ENCODE peak calls at places on chromosomes 16 and 17, in ten cellular contexts. L is K562, R is MM.1S, N is neural progenitor cell, M is endothelial cell of umbilical vein, F is hepatocyte, S is GM12878, T is mammary epithelial cell, I is SK-N-SH, Y is trophoblast cell. B is an unnamed sample.

GRCh38 chr17:69361156-69361555 is 34.2 kb upstream of the ABCA5 start:
- DNase-seq in I (no peak), M (no peak), T (no peak), R (no peak), L (no peak), S (no peak), N (no peak), Y (no peak), F (no peak), B (no peak)

GRCh38 chr17:28937044-28937729 is 14.1 kb downstream of the PHF12 start:
- DNase-seq in L (no peak), Y (no peak), N (no peak), F (no peak), S (no peak), I (no peak), T (peak; percentile 70), R (no peak), M (no peak), B (no peak)

GRCh38 chr17:55072910-55073309 is 104.3 kb downstream of the STXBP4 start:
- DNase-seq in T (no peak), R (no peak), S (no peak), N (no peak), F (no peak), L (no peak), I (no peak), M (peak; percentile 12), Y (no peak), B (no peak)

GRCh38 chr17:27471321-27472269 is 15.3 kb downstream of the KSR1 start:
- DNase-seq in N (no peak), Y (peak; percentile 93), T (peak; percentile 96), I (no peak), R (peak; percentile 50), S (peak; percentile 97), F (no peak), M (no peak), L (no peak), B (no peak)

GRCh38 chr17:41651625-41652460 is 27.5 kb upstream of the KRT17 start:
- DNase-seq in Y (no peak), L (no peak), T (peak; percentile 88), S (no peak), M (no peak), N (no peak), I (peak; percentile 11), F (peak; percentile 74), R (no peak), B (no peak)

GRCh38 chr16:89412811-89413210 is 77.5 kb downstream of the ANKRD11 start:
- DNase-seq in T (no peak), F (no peak), S (no peak), I (peak; percentile 61), N (peak; percentile 78), R (no peak), Y (no peak), L (peak; percentile 68), M (no peak), B (no peak)

GRCh38 chr17:61431594-61432311 is 20.5 kb upstream of the TBX4 start:
- DNase-seq in N (no peak), F (no peak), I (no peak), S (no peak), R (no peak), L (no peak), M (no peak), Y (peak; percentile 85), T (peak; percentile 62), B (no peak)

GRCh38 chr17:62109378-62109902 is 44.4 kb upstream of the MED13 start:
- DNase-seq in F (peak; percentile 83), M (peak; percentile 36), Y (peak; percentile 84), I (peak; percentile 79), N (peak; percentile 74), T (peak; percentile 82), L (peak; percentile 88), R (peak; percentile 92), S (peak; percentile 77), B (peak; percentile 82)

GRCh38 chr17:18889658-18890057 is 31.7 kb downstream of the PRPSAP2 start:
- DNase-seq in R (no peak), M (peak; percentile 26), F (no peak), I (no peak), S (no peak), Y (no peak), N (no peak), L (no peak), T (no peak), B (no peak)

GRCh38 chr16:19192865-19193264 is 24.8 kb downstream of the SYT17 start:
- DNase-seq in M (no peak), I (no peak), F (no peak), L (no peak), Y (no peak), S (no peak), R (no peak), T (no peak), N (no peak), B (no peak)

DNA sequence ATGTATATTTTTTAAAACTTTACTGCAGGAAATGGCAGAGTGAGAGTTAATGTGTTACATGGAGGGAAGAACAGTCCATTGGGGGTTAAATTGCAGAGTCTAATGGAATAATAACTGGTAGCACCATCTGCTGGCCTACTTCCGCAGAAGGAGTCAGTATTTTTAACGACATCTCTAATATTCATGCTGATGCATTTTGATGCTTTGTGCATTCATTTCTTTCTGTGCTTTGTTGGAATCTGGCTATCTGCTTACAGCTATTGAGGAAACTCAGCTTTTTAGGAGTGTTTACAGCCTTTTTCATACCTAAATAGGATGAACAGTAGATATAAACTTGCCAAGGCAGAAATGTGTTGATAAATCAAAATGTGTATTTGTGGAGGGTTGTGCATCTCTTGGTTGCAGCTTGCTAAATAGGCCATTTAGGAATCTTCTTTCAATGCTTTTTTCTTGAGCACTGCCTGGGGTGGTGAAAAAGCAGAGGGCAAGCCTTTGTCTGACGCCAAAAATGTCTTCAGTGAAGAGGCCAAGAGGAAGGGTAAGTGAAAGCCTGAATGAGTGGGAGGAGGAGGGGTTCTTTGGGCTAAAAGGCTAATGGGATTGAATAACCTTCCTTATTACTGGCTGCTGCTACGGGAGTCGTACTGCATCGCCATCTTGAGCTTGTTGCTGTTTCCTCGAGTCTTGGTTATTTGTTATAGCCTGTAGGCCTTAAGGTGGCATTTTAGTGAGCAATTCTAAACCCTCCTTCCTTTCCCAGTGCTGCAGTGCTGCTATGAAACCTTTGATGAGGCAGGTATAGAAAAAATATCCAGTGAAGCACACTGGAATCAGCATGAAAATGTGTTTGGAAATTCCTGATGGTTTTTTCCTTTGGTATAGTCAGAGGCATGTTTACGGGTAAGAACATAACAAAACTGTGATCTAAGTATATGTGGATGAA is 153.3 kb downstream of the CHD9 start:
- DNase-seq in S (peak; percentile 69), L (peak; percentile 63), N (peak; percentile 86), R (no peak), T (peak; percentile 82), F (peak; percentile 76), I (peak; percentile 77), Y (peak; percentile 48), M (peak; percentile 88), B (peak; percentile 83)
- H3K79me2 ChIP-seq in S (peaks cover 55% of the 10 kb centered on the region), L (peaks cover 85% of the 10 kb centered on the region), N (peaks cover 59% of the 10 kb centered on the region), R (no peaks in the 10 kb centered on the region), T (peaks cover 60% of the 10 kb centered on the region), F (peaks cover 71% of the 10 kb centered on the region), I (peaks cover 88% of the 10 kb centered on the region), Y (no peaks in the 10 kb centered on the region), M (peaks cover 50% of the 10 kb centered on the region), B (peaks cover 69% of the 10 kb centered on the region)

GRCh38 chr17:32156656-32157055 is 14.4 kb downstream of the RHOT1 start:
- DNase-seq in I (no peak), R (no peak), N (no peak), L (no peak), M (no peak), S (no peak), Y (no peak), T (no peak), F (no peak), B (no peak)
- H3K79me2 ChIP-seq in I (peaks cover 27% of the 10 kb centered on the region), R (peaks cover 16% of the 10 kb centered on the region), N (peaks cover 4% of the 10 kb centered on the region), L (peaks cover 55% of the 10 kb centered on the region), M (peaks cover 3% of the 10 kb centered on the region), S (no peaks in the 10 kb centered on the region), Y (no peaks in the 10 kb centered on the region), T (peaks cover 3% of the 10 kb centered on the region), F (peaks cover 58% of the 10 kb centered on the region), B (peaks cover 56% of the 10 kb centered on the region)

GRCh38 chr17:5424909-5425308 is 4.9 kb downstream of the RPAIN start:
- DNase-seq in I (no peak), Y (no peak), M (no peak), R (no peak), N (no peak), S (no peak), L (no peak), T (no peak), F (no peak), B (no peak)

GRCh38 chr17:5419356-5419958 is at the start of gene NUP88:
- DNase-seq in I (peak; percentile 96), L (peak; percentile 93), M (peak; percentile 99), Y (peak; percentile 87), F (peak; percentile 98), N (peak; percentile 99), S (peak; percentile 94), T (peak; percentile 98), R (peak; percentile 98), B (peak; percentile 96)

GRCh38 chr17:5419959-5420653 is at the start of gene RPAIN:
- DNase-seq in Y (peak; percentile 3), F (peak; percentile 93), S (no peak), T (no peak), R (peak; percentile 92), L (peak; percentile 65), N (peak; percentile 92), I (peak; percentile 88), M (no peak), B (peak; percentile 86)

GRCh38 chr17:5425826-5426225 is 5.8 kb downstream of the RPAIN start:
- DNase-seq in N (no peak), F (no peak), Y (no peak), L (no peak), I (no peak), T (no peak), M (no peak), S (no peak), R (no peak), B (no peak)

GRCh38 chr17:5422505-5422904 is 2.5 kb downstream of the RPAIN start:
- DNase-seq in I (no peak), M (no peak), L (no peak), T (peak; percentile 87), S (no peak), Y (no peak), N (no peak), F (no peak), R (no peak), B (peak; percentile 90)
- H3K79me2 ChIP-seq in I (peaks cover 57% of the 10 kb centered on the region), M (peaks cover 37% of the 10 kb centered on the region), L (peaks cover 54% of the 10 kb centered on the region), T (peaks cover 41% of the 10 kb centered on the region), S (peaks cover 47% of the 10 kb centered on the region), Y (peaks cover 18% of the 10 kb centered on the region), N (peaks cover 81% of the 10 kb centered on the region), F (peaks cover 55% of the 10 kb centered on the region), R (peaks cover 46% of the 10 kb centered on the region), B (peaks cover 39% of the 10 kb centered on the region)

DNA sequence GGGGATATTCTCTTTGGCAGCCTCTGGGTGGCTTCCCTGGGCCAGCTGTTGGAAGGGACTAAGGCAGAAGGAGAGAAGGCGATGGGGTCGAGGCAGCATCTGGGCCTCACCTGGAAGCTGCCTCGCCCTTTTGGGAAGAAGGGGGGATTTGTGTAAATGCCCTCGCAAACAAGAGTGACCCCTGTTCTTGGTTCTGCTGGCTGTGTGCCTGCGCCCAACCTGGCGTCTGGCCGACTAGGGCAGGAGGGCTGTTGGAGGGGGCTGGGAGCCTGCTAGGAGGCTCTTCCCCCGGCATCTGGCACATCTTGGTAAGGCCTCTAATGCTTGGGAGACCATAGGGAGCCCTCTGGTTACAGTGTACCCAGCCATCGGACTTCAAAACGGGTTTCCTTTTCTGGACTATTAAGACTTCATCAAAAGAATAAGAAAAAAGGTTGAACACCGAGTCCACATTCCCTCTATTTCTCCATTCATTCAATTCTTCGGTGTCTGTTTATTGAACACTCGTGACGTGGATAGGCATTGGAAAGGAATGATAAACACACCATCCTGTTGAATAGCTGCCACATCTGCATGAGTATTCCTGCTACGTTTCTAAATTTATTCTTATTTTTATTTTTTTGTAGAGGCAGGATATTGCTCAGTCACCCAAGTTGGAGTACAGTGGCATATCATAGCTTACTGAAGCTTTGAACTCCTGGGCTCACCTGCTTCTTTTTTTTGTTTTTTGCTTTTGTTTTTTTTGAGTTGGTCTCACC is 80.6 kb upstream of the CIBAR2 start:
- DNase-seq in I (peak; percentile 60), L (no peak), M (no peak), S (no peak), R (no peak), N (no peak), F (no peak), T (no peak), Y (no peak), B (peak; percentile 84)
- H3K79me2 ChIP-seq in I (peaks cover 31% of the 10 kb centered on the region), L (peaks cover 17% of the 10 kb centered on the region), M (no peaks in the 10 kb centered on the region), S (no peaks in the 10 kb centered on the region), R (no peaks in the 10 kb centered on the region), N (no peaks in the 10 kb centered on the region), F (peaks cover 68% of the 10 kb centered on the region), T (no peaks in the 10 kb centered on the region), Y (no peaks in the 10 kb centered on the region), B (peaks cover 34% of the 10 kb centered on the region)

B was measured in osteoblast.